ENCODE peak calls at places on chromosomes 3 and 15, in six cellular contexts. P is body of pancreas, K is thyroid gland, W is prostate gland, T is right lobe of liver, D is H54. O is an unnamed sample.

GRCh38 chr15:100769043-100769974 is 110.3 kb upstream of the ALDH1A3 start:
- DNase-seq in P (no peak), D (no peak), T (peak), W (no peak), K (no peak), O (no peak)

GRCh38 chr3:111810909-111811308 is 48.2 kb upstream of the PHLDB2 start:
- DNase-seq in D (peak), W (no peak), K (no peak), P (no peak), T (no peak), O (no peak)

GRCh38 chr3:185153861-185154629 is 1.2 kb upstream of the C3orf70 start:
- DNase-seq in W (no peak), K (no peak), P (no peak), D (no peak), T (no peak), O (no peak)

GRCh38 chr15:79193157-79193948 is 89.2 kb upstream of the ANKRD34C start:
- DNase-seq in K (no peak), W (no peak), T (no peak), D (no peak), P (no peak), O (no peak)

GRCh38 chr3:185958626-185959025 is 20.8 kb upstream of the TRA2B start:
- DNase-seq in W (no peak), T (no peak), K (no peak), P (no peak), D (no peak), O (no peak)

GRCh38 chr3:69649713-69650419 is 89.4 kb upstream of the MITF start:
- DNase-seq in D (no peak), K (no peak), T (no peak), W (no peak), P (no peak), O (no peak)

GRCh38 chr3:121735047-121735696 is 14.4 kb downstream of the GOLGB1 start:
- DNase-seq in T (no peak), K (no peak), W (no peak), D (no peak), P (no peak), O (no peak)

GRCh38 chr3:184003187-184003967 is 14.3 kb downstream of the ABCC5 start:
- DNase-seq in T (no peak), K (no peak), P (no peak), W (no peak), D (no peak), O (no peak)

GRCh38 chr3:43964640-43965039 is 273.9 kb downstream of the ABHD5 start:
- DNase-seq in P (no peak), K (no peak), D (no peak), W (no peak), T (no peak), O (no peak)

GRCh38 chr3:141605883-141606282 is 119.1 kb downstream of the RASA2 start:
- DNase-seq in T (no peak), K (no peak), W (no peak), P (no peak), D (no peak), O (no peak)

GRCh38 chr3:157112536-157112935 is 47.4 kb downstream of the CCNL1 start:
- DNase-seq in K (no peak), P (no peak), T (no peak), W (no peak), D (no peak), O (no peak)

GRCh38 chr3:183823963-183824362 is 1.4 kb downstream of the MAP6D1 start:
- DNase-seq in W (no peak), T (no peak), P (no peak), D (no peak), K (no peak), O (no peak)

GRCh38 chr3:38544926-38545325 is 48.8 kb downstream of the EXOG start:
- DNase-seq in P (no peak), D (no peak), W (no peak), T (no peak), K (no peak), O (no peak)

GRCh38 chr15:42736178-42736792 is 643 bp downstream of the CDAN1 start:
- DNase-seq in P (no peak), T (no peak), D (peak), W (no peak), K (no peak), O (no peak)

GRCh38 chr3:196193037-196193737 is 18.0 kb downstream of the ZDHHC19 start:
- DNase-seq in D (no peak), K (no peak), T (no peak), W (no peak), P (no peak), O (no peak)

GRCh38 chr3:61172684-61173083 is 78.6 kb downstream of the FHIT start:
- DNase-seq in T (peak), P (peak), K (no peak), D (no peak), W (no peak), O (no peak)

GRCh38 chr15:42087460-42087859 is 6.9 kb downstream of the PLA2G4D start:
- DNase-seq in W (no peak), T (no peak), P (no peak), K (no peak), D (no peak), O (no peak)

GRCh38 chr3:85081191-85081895 is 122.6 kb downstream of the CADM2 start:
- DNase-seq in K (peak), W (no peak), D (no peak), T (no peak), P (no peak), O (no peak)

GRCh38 chr3:47366833-47367232 is 14.0 kb upstream of the PTPN23 start:
- DNase-seq in W (no peak), T (no peak), D (no peak), K (no peak), P (no peak), O (no peak)

GRCh38 chr15:49421991-49422390 is 1.1 kb upstream of the FGF7 start:
- DNase-seq in W (no peak), D (no peak), P (peak), K (peak), T (no peak), O (peak)

GRCh38 chr3:174197416-174197815 is 661.7 kb upstream of the NAALADL2 start:
- DNase-seq in D (no peak), K (peak), T (no peak), P (no peak), W (no peak), O (no peak)

GRCh38 chr3:133384331-133385027 is 15.4 kb upstream of the BFSP2 start:
- DNase-seq in W (peak), T (peak), D (no peak), K (peak), P (peak), O (peak)

GRCh38 chr3:34260266-34260990 is 462.0 kb downstream of the PDCD6IP start:
- DNase-seq in D (peak), K (peak), W (peak), P (peak), T (peak), O (peak)

GRCh38 chr3:45892161-45892560 is 5.8 kb downstream of the CCR9 start:
- DNase-seq in P (no peak), T (no peak), D (no peak), W (no peak), K (no peak), O (no peak)

GRCh38 chr3:137692803-137693431 is 71.2 kb upstream of the SOX14 start:
- DNase-seq in K (no peak), T (no peak), W (no peak), P (peak), D (peak), O (no peak)

GRCh38 chr3:19934098-19934566 is at the start of gene EFHB:
- DNase-seq in T (no peak), D (no peak), K (peak), W (no peak), P (peak), O (peak)

GRCh38 chr3:141059816-141060215 is 8.7 kb downstream of the SPSB4 start:
- DNase-seq in P (no peak), D (no peak), W (no peak), T (no peak), K (no peak), O (no peak)

GRCh38 chr15:48754011-48754410 is 56.9 kb downstream of the CEP152 start:
- DNase-seq in T (no peak), P (no peak), K (no peak), D (no peak), W (no peak), O (no peak)

GRCh38 chr3:38165722-38166387 is 518 bp downstream of the OXSR1 start:
- DNase-seq in D (no peak), P (peak), T (no peak), W (peak), K (peak), O (no peak)

GRCh38 chr3:186414735-186415419 is 52.8 kb upstream of the DGKG start:
- DNase-seq in T (no peak), P (peak), K (peak), D (peak), W (no peak), O (peak)

GRCh38 chr3:118527527-118528044 is 507.1 kb downstream of the IGSF11 start:
- DNase-seq in T (no peak), W (no peak), D (no peak), K (no peak), P (no peak), O (no peak)

GRCh38 chr15:93989611-93990010 is 241.8 kb upstream of the MCTP2 start:
- DNase-seq in T (no peak), W (no peak), D (no peak), P (no peak), K (no peak), O (no peak)

DNA sequence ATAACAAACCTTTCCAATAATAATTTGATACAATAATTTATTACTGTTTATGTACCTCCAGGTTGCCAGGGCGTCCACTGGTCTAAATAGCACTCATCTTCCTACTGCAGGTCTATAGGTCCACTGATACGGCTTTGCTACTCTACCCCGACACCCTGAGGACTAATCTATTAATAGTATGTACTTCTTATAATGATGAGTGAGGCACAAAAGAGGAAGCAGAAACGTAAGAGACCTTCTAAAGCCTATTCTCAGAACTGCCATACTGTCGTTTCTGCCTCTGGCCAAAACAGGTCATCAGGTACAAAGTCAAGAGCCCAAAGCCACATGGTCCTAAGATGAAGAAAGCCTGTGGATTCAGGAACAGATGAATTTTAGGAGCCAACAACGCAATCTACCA is 163.2 kb upstream of the GRM7 start:
- DNase-seq in W (no peak), P (no peak), D (no peak), T (no peak), K (no peak), O (no peak)
- TF ChIP-seq POLR2A in W (no peak), P (no peak), D (no peak), T (no peak), K (no peak), O (no peak)

DNA sequence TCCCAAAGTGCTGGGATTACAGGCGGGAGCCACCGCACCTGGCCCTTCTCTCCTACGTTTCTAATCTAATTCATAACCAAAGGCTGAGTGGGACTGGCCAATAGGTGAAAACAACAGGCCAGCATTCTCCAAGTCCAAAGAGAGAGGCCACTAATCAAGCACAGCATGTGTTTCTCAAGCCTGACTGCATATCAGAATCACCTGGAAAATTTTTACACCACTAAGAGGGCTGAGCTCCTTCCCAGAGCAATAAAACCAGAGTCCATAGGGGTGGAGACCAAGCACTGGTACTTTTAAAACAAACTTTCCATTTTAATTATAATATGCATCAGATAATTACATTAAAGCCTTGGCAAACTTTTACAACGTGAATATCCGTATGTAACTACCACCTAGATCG is 254.4 kb downstream of the OPA1 start:
- DNase-seq in T (no peak), K (no peak), D (no peak), P (no peak), W (no peak), O (peak)
- TF ChIP-seq POLR2A in T (no peak), K (no peak), D (no peak), P (no peak), W (no peak), O (no peak)

GRCh38 chr3:101072299-101072698 is 79.1 kb upstream of the ABI3BP start:
- DNase-seq in D (no peak), T (no peak), W (peak), P (peak), K (no peak), O (no peak)
- TF ChIP-seq POLR2A in D (no peak), T (no peak), W (no peak), P (no peak), K (no peak), O (no peak)

GRCh38 chr15:90870354-90871096 is 2.1 kb downstream of the FURIN start:
- DNase-seq in T (no peak), D (no peak), P (no peak), W (no peak), K (peak), O (no peak)
- TF ChIP-seq POLR2A in T (no peak), D (no peak), P (no peak), W (no peak), K (no peak), O (no peak)

GRCh38 chr3:129120254-129121004 is 1.2 kb downstream of the RAB43 start:
- DNase-seq in K (peak), P (peak), T (peak), D (peak), W (peak), O (peak)
- TF ChIP-seq POLR2A in K (peak), P (peak), T (peak), D (peak), W (peak), O (peak)

GRCh38 chr15:31390029-31390428 is 63.4 kb downstream of the KLF13 start:
- DNase-seq in D (no peak), T (no peak), P (no peak), W (no peak), K (no peak), O (no peak)

GRCh38 chr15:31390777-31391486 is 64.3 kb downstream of the KLF13 start:
- DNase-seq in W (no peak), T (no peak), K (no peak), D (no peak), P (no peak), O (no peak)

GRCh38 chr15:31392761-31393401 is 66.2 kb downstream of the KLF13 start:
- DNase-seq in D (no peak), P (peak), K (peak), W (no peak), T (no peak), O (peak)

GRCh38 chr15:31393441-31394091 is 66.9 kb downstream of the KLF13 start:
- DNase-seq in K (no peak), D (no peak), W (no peak), P (no peak), T (no peak), O (no peak)

DNA sequence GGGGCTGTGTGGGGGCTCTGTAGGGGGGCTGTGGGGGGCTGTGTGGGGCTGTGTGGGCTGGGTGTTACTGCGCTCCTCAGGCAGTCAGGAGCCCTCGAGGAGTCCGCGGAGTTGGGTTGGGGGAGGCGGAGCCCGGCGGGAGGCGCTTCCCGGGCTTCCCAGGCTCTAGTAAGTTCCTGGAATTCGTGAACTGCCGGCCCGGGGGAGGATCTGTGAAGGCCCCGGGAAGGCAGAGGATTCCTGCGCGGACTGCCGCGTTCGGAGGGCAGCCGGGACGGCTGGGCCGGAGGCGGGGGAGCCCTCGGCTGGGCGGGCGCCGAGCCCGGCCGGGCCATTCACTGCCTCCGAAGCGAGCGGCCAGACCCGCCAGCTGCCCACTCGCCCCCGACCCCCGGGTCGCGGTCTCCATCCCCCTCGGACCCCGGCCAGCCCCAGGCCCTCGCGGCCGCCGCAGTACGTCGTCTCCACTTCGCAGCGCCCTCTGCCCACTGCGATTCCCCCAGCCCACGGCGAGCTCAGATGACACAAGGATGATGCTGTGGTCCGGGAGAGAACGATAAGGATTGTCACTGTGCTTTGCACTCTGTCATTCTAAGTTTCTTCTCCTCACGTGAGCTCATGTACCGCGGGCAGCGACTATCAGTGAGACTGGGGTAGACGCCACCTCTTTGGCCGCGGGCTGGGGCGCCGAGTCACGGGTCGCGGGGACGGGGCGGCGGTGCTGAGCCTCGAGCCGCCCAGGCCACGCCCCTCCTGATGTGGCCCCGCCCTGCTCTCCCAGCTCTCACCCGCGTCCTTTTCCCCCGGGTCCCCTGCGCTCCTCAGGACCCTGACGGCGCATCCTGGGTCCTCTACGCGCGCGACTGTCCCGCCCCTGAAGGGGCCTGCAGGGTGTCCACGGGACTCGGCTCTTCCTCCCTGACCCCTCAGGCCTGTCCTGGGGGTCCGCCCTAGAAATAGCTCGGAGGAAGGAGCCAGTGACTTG is 65.3 kb downstream of the KLF13 start:
- DNase-seq in W (peak), P (peak), K (peak), D (peak), T (peak), O (peak)
- TF ChIP-seq POLR2A in W (peak), P (peak), K (peak), D (no peak), T (peak), O (peak)

GRCh38 chr3:149702691-149703426 is 45.0 kb upstream of the WWTR1 start:
- DNase-seq in T (no peak), P (no peak), W (no peak), K (no peak), D (peak), O (no peak)
- TF ChIP-seq POLR2A in T (no peak), P (no peak), W (no peak), K (no peak), D (no peak), O (no peak)